ENCODE peak calls at places on chromosomes 7 and 10, in four cellular contexts. K, V, P and B are unnamed samples.

GRCh38 chr7:142511801-142512200 is 237.5 kb upstream of the PRSS1 start:
- DNase-seq in K (no peak), V (no peak), P (no peak), B (no peak)

GRCh38 chr7:149680316-149681025 is 92.9 kb downstream of the ZNF467 start:
- DNase-seq in K (no peak), V (no peak), P (no peak), B (no peak)

GRCh38 chr7:108973075-108973474 is 403.4 kb downstream of the DNAJB9 start:
- DNase-seq in V (no peak), K (no peak), P (no peak), B (no peak)

GRCh38 chr10:131790021-131790420 is 110.8 kb upstream of the PPP2R2D start:
- DNase-seq in K (no peak), P (no peak), V (peak), B (no peak)

GRCh38 chr10:87534173-87534858 is 29.6 kb downstream of the MINPP1 start:
- DNase-seq in V (no peak), K (no peak), P (peak), B (no peak)

GRCh38 chr10:83725567-83725966 is 413.7 kb upstream of the GHITM start:
- DNase-seq in V (no peak), K (no peak), P (no peak), B (no peak)

GRCh38 chr10:71963756-71964668 is at the start of gene CHST3:
- DNase-seq in P (no peak), K (no peak), V (no peak), B (peak)

GRCh38 chr7:151061241-151062110 is 2.1 kb downstream of the SLC4A2 start:
- DNase-seq in K (no peak), P (no peak), V (peak), B (peak)

GRCh38 chr10:8336629-8337331 is 282.3 kb downstream of the GATA3 start:
- DNase-seq in P (no peak), V (no peak), K (peak), B (no peak)

GRCh38 chr7:69276011-69276729 is 322.1 kb upstream of the AUTS2 start:
- DNase-seq in K (no peak), P (no peak), V (no peak), B (no peak)

GRCh38 chr7:22142593-22142992 is 196.9 kb upstream of the CDCA7L start:
- DNase-seq in P (no peak), V (no peak), K (no peak), B (no peak)

GRCh38 chr7:30634634-30635201 is 40.0 kb downstream of the GARS1 start:
- DNase-seq in K (no peak), V (no peak), P (no peak), B (no peak)

GRCh38 chr10:50063100-50063499 is 4.7 kb upstream of the WASHC2A start:
- DNase-seq in V (peak), P (no peak), K (no peak), B (peak)

GRCh38 chr10:77251297-77252013 is 386.2 kb downstream of the KCNMA1 start:
- DNase-seq in K (peak), V (peak), P (no peak), B (peak)

GRCh38 chr7:44282601-44283171 is 42.7 kb downstream of the CAMK2B start:
- DNase-seq in V (no peak), P (no peak), K (no peak), B (peak)

GRCh38 chr7:18228686-18229085 is 201.0 kb upstream of the PRPS1L1 start:
- DNase-seq in K (no peak), P (no peak), V (no peak), B (no peak)
- TF ChIP-seq TCF7 in K (no peak), P (no peak), V (no peak), B (no peak)

DNA sequence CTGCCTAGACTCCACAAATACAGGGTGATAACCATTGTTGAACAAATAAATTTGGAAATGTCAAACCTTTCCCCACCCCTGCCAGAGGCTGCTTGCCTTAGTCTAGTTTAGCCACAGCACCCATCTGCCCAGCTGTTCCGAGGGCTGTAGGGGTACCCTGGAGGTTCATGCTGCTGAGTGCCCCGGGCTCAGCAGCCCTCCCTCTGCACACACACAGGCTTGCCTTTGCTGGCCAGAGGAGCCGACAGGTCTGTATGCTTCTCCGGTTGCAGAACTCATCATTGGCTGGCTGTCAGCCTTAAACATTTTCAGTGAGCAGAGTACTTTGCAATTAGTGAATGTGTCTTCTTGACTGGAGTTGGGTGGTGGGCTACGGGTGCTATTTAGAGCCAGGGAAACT is 122.9 kb downstream of the NRF1 start:
- DNase-seq in K (no peak), P (no peak), V (no peak), B (no peak)
- TF ChIP-seq TCF7 in K (no peak), P (no peak), V (no peak), B (no peak)

GRCh38 chr7:119572541-119572940 is 700.4 kb upstream of the KCND2 start:
- DNase-seq in K (no peak), P (no peak), V (no peak), B (no peak)

GRCh38 chr7:119572132-119572531 is 700.8 kb upstream of the KCND2 start:
- DNase-seq in V (no peak), K (no peak), P (no peak), B (peak)

DNA sequence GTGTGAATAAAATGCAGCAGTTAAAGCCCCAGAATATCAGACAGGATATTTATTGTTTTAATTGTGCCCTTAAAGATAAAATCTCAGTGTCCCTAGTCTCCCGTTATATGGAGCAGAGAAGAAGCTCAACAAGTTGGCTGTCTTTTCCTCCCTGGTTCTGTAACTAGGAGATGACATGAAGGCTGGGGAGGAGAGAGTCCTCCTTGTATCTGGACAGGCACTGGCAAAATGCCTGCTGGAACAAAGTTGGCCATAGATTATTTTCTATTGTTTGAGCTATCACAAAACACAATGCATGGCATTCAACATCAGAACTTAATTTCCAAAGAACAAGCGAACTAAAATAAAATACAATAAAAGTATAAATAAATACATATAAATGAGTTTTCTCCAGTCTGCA is 694.9 kb upstream of the KCND2 start:
- DNase-seq in V (no peak), P (no peak), K (no peak), B (no peak)
- TF ChIP-seq TCF7 in V (no peak), P (no peak), K (no peak), B (no peak)

DNA sequence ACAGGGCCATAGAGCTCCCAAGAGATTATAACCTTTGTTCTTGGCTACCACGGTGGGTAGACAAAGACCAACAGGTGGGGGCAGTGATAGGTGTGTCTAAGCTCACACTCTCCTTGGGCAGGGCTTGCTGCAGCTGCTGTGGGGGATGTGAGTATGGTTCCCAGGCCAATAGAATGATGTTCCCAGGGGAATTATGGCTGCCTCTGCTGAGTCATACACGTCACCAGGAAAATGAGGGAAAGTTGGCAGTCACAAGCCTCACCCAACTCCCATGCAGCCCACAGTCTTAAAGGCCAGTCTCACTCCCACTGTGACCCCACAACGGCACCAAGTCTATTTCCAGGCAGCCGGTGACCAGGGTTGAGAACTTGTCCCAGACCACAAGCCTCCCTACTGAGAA is 453.4 kb upstream of the PODXL start:
- DNase-seq in K (no peak), V (no peak), P (no peak), B (no peak)
- TF ChIP-seq TCF7 in K (no peak), V (no peak), P (no peak), B (no peak)

DNA sequence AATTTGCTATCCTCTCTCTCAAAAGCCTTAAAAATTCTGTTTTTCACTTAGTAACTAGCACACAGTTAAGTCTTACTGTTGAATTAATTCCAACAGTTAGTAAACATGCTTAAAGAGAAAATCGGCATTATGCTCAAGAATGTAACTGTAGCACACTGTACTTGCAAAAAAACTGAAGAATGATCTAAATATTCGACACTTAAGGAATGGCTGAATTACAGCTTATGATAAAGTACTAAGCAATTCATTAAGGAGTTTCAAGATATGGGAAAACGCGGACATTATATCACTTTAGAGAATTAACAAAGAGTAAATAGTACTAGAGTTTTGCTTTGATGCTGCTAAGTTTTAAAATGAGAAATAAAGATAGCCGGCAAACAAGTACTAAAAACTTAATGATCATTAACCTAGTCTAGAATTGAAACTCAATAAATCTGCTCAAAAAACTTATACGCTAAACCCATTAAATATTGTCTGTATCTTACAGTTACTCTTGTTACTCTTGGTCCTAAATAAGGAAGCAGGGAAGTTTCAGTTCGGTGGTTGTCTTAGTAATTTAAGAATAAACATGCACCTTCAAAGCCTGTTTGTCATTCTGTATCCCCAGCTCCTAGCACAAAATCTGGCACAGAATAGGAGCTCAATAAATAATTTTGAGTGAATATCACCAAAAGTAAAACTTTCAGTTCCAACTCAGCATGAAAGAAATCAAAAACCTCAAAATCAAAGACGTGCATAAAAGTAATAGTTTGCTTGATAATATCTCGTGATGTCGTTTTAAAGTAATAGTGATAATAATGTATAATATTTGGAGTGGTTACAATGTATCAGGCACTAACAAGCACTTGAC is 1.2 kb downstream of the TRDMT1 start:
- DNase-seq in P (no peak), K (no peak), V (no peak), B (no peak)
- TF ChIP-seq TCF7 in P (no peak), K (no peak), V (no peak), B (no peak)

GRCh38 chr7:125602441-125602840 is 672.8 kb upstream of the POT1 start:
- DNase-seq in V (no peak), P (no peak), K (no peak), B (no peak)
- TF ChIP-seq TCF7 in V (no peak), P (no peak), K (no peak), B (no peak)

DNA sequence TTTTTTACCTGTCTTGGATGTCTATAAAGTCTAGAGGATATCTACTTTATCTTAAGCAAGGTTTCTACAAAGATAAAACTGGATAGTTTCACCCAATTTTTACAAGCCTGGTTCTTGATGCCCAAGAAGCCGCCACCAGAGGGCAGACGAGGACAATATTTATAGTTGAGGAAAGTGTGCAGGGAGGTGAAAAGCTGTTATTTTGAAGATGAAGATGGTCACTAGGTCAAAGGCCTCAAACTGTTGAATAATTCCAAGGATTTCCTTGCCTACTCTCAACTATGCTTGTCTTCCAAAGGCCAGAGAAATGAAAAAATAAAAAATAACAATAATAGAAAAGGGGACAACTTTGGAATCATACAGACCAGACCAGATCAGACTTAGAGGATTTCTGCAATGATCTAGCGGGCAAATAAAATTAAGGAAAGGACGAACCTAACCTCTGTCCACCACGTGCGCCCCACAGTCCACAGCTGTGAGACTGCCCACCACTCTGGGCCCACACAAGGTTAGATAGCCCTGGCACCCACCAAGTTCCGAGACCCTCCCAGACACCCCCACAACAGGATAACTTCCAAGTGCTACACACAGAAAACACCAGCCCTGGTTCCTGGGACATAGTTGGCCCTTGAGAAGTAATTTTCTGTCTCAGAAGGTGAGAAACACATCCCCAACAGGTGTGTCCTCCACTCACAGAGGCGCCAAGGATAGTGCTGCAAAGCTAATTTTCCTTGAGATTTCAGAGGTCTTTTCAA is 2.8 kb downstream of the PKD1L1 start:
- DNase-seq in P (no peak), V (peak), K (peak), B (peak)
- TF ChIP-seq TCF7 in P (no peak), V (no peak), K (no peak), B (no peak)

GRCh38 chr10:68902382-68902781 is 1.3 kb downstream of the DDX50 start:
- DNase-seq in V (no peak), K (no peak), P (no peak), B (no peak)

GRCh38 chr10:68899186-68899745 is 1.8 kb upstream of the DDX50 start:
- DNase-seq in V (no peak), P (no peak), K (no peak), B (no peak)

GRCh38 chr10:68897336-68897741 is 3.8 kb upstream of the DDX50 start:
- DNase-seq in K (peak), P (no peak), V (peak), B (peak)

GRCh38 chr10:68901106-68901927 is at the start of gene DDX50:
- DNase-seq in V (peak), P (peak), K (peak), B (peak)

DNA sequence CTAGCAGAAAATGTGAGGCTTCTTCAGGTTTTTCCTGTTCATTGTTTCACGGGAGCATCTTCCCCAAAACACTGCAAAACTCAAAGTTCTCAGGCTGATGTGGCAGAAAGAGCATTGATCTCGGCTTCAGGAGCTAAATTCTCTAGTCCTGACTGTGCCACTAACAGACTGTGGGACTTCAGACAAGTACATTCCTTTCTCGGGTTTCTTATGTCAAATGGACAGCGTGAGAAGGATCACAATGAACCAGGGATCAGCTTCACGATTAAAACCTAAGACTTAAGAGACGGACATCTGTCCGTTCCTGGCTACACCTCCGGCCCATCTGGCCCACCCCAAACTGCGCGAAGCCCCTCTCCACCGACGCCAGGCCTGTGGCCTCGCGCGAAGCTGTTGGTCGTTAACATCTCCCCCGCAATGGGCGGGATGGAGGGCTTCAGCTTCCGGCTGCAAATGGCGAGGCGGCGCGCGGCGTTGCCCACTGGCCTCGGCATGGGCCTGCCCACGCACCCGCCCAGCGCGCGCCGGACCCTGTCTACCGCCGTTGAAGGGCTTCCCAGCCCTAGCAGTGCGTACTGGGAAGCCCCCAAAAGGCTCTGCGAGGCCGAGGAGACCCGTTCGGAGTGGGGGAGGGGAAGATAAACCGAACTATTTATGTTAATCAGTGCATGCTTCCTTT is 549 bp upstream of the DDX50 start:
- DNase-seq in V (no peak), K (no peak), P (peak), B (no peak)
- TF ChIP-seq TCF7 in V (no peak), K (no peak), P (no peak), B (peak)

GRCh38 chr10:95241533-95241932 is 47.5 kb downstream of the ACSM6 start:
- DNase-seq in P (no peak), V (no peak), K (no peak), B (no peak)
- TF ChIP-seq TCF7 in P (no peak), V (no peak), K (no peak), B (no peak)